ENCODE peak calls at places on chromosomes 12 and 14, in seven cellular contexts. J is WTC11; Y is hepatocyte; F is activated B cell treated with CpG ODN at 0.5 μM for 24 hours; M is activated CD8-positive, alpha-beta T cell treated with anti-CD3 and anti-CD28 coated beads for 36 hours; P is bronchial epithelial cell; O is sigmoid colon. A is an unnamed sample.

GRCh38 chr14:37054144-37054543 is 118.3 kb downstream of the SLC25A21 start:
- DNase-seq in J (no peak), Y (no peak), F (no peak), M (no peak), P (no peak), O (no peak), A (no peak)

GRCh38 chr12:116406529-116406928 is 129.0 kb upstream of the MED13L start:
- DNase-seq in J (peak), Y (peak), F (no peak), M (no peak), P (peak), O (peak), A (no peak)

GRCh38 chr14:20417250-20418186 is 4.2 kb upstream of the TEP1 start:
- DNase-seq in J (no peak), Y (no peak), F (no peak), M (no peak), P (peak), O (no peak), A (no peak)

GRCh38 chr12:64450711-64451486 is 1.0 kb upstream of the TBK1 start:
- DNase-seq in J (no peak), Y (peak), F (no peak), M (no peak), P (peak), O (no peak), A (no peak)

GRCh38 chr14:96253140-96253539 is 2.9 kb upstream of the BDKRB1 start:
- DNase-seq in J (no peak), Y (peak), F (no peak), M (no peak), P (peak), O (peak), A (no peak)

GRCh38 chr12:106030210-106031175 is 108.3 kb downstream of the NUAK1 start:
- DNase-seq in J (no peak), Y (peak), F (no peak), M (peak), P (peak), O (no peak), A (no peak)

GRCh38 chr12:12983420-12984035 is 16.5 kb downstream of the HEBP1 start:
- DNase-seq in J (no peak), Y (peak), F (no peak), M (no peak), P (peak), O (no peak), A (no peak)

GRCh38 chr12:1103632-1104031 is 112.6 kb downstream of the ERC1 start:
- DNase-seq in J (no peak), Y (no peak), F (no peak), M (no peak), P (peak), O (no peak), A (no peak)

GRCh38 chr14:50013198-50013918 is 103.0 kb downstream of the VCPKMT start:
- DNase-seq in J (no peak), Y (peak), F (no peak), M (no peak), P (no peak), O (no peak), A (no peak)

GRCh38 chr12:70783455-70783854 is 137.1 kb downstream of the PTPRR start:
- DNase-seq in J (no peak), Y (no peak), F (no peak), M (no peak), P (no peak), O (no peak), A (no peak)

GRCh38 chr14:101222362-101223090 is 319.0 kb upstream of the RTL1 start:
- DNase-seq in J (no peak), Y (peak), F (no peak), M (no peak), P (no peak), O (peak), A (no peak)

GRCh38 chr12:110858848-110859247 is 12.1 kb downstream of the CCDC63 start:
- DNase-seq in J (peak), Y (no peak), F (no peak), M (no peak), P (no peak), O (no peak), A (no peak)

GRCh38 chr12:76883151-76883550 is 4.3 kb upstream of the CSRP2 start:
- DNase-seq in J (no peak), Y (no peak), F (no peak), M (no peak), P (peak), O (no peak), A (no peak)

GRCh38 chr12:111443086-111443485 is 37.4 kb downstream of the SH2B3 start:
- DNase-seq in J (no peak), Y (no peak), F (no peak), M (no peak), P (no peak), O (peak), A (no peak)

GRCh38 chr12:124445121-124445718 is 122.2 kb downstream of the NCOR2 start:
- DNase-seq in J (no peak), Y (no peak), F (no peak), M (no peak), P (no peak), O (no peak), A (no peak)

GRCh38 chr12:57715786-57716185 is 21.9 kb downstream of the OS9 start:
- DNase-seq in J (no peak), Y (no peak), F (no peak), M (no peak), P (no peak), O (no peak), A (no peak)

GRCh38 chr14:68926236-68926635 is 52.9 kb downstream of the ACTN1 start:
- DNase-seq in J (no peak), Y (no peak), F (no peak), M (peak), P (no peak), O (no peak), A (no peak)

GRCh38 chr12:66288121-66288520 is 14.2 kb upstream of the HELB start:
- DNase-seq in J (no peak), Y (no peak), F (no peak), M (peak), P (no peak), O (no peak), A (no peak)

GRCh38 chr14:105056303-105056831 is 8.9 kb downstream of the GPR132 start:
- DNase-seq in J (no peak), Y (peak), F (no peak), M (no peak), P (no peak), O (no peak), A (no peak)

GRCh38 chr12:107669946-107670345 is 15.7 kb upstream of the PWP1 start:
- DNase-seq in J (no peak), Y (no peak), F (no peak), M (no peak), P (no peak), O (no peak), A (no peak)

GRCh38 chr12:32134144-32134888 is 27.7 kb downstream of the BICD1 start:
- DNase-seq in J (no peak), Y (no peak), F (no peak), M (peak), P (peak), O (no peak), A (no peak)

GRCh38 chr12:56457817-56458216 is 3.4 kb upstream of the MIP start:
- DNase-seq in J (no peak), Y (no peak), F (no peak), M (no peak), P (no peak), O (no peak), A (no peak)

GRCh38 chr12:124700810-124701594 is 133.6 kb upstream of the NCOR2 start:
- DNase-seq in J (no peak), Y (peak), F (no peak), M (no peak), P (peak), O (no peak), A (no peak)

GRCh38 chr14:22263961-22264360 is 325.1 kb downstream of the DAD1 start:
- DNase-seq in J (no peak), Y (no peak), F (no peak), M (no peak), P (peak), O (no peak), A (no peak)

GRCh38 chr14:54627718-54628345 is 60.9 kb downstream of the SAMD4A start:
- DNase-seq in J (no peak), Y (peak), F (no peak), M (peak), P (no peak), O (no peak), A (peak)

GRCh38 chr12:52980773-52981423 is 25.4 kb upstream of the EIF4B start:
- DNase-seq in J (peak), Y (peak), F (peak), M (peak), P (peak), O (peak), A (peak)

GRCh38 chr12:120439646-120440247 is 1.8 kb downstream of the COX6A1 start:
- DNase-seq in J (peak), Y (peak), F (peak), M (peak), P (peak), O (no peak), A (peak)

GRCh38 chr14:29654910-29655590 is 272.6 kb downstream of the PRKD1 start:
- DNase-seq in J (no peak), Y (no peak), F (no peak), M (no peak), P (peak), O (no peak), A (no peak)

GRCh38 chr14:103561381-103562134 is 899 bp downstream of the BAG5 start:
- DNase-seq in J (no peak), Y (peak), F (no peak), M (peak), P (peak), O (no peak), A (no peak)

GRCh38 chr12:14928946-14929345 is 9.4 kb downstream of the ERP27 start:
- DNase-seq in J (no peak), Y (peak), F (no peak), M (no peak), P (peak), O (no peak), A (no peak)

GRCh38 chr12:24778486-24779304 is 170.2 kb downstream of the BCAT1 start:
- DNase-seq in J (no peak), Y (peak), F (no peak), M (no peak), P (peak), O (no peak), A (no peak)
- TF ChIP-seq CTCF in J (no peak), Y (peak), F (peak), M (peak), P (peak), O (no peak), A (peak)

GRCh38 chr12:132447731-132448452 is 42.1 kb upstream of the FBRSL1 start:
- DNase-seq in J (no peak), Y (no peak), F (no peak), M (no peak), P (no peak), O (no peak), A (no peak)
- TF ChIP-seq CTCF in J (no peak), Y (no peak), F (no peak), M (no peak), P (no peak), O (no peak), A (no peak)

GRCh38 chr12:19129486-19130223 is at the start of gene PLEKHA5:
- DNase-seq in J (peak), Y (peak), F (peak), M (peak), P (no peak), O (peak), A (peak)
- TF ChIP-seq CTCF in J (no peak), Y (peak), F (no peak), M (no peak), P (peak), O (no peak), A (no peak)

GRCh38 chr14:102502571-102502970 is 7.0 kb downstream of the ANKRD9 start:
- DNase-seq in J (no peak), Y (no peak), F (no peak), M (no peak), P (no peak), O (no peak), A (no peak)
- TF ChIP-seq CTCF in J (no peak), Y (no peak), F (no peak), M (no peak), P (no peak), O (no peak), A (no peak)

DNA sequence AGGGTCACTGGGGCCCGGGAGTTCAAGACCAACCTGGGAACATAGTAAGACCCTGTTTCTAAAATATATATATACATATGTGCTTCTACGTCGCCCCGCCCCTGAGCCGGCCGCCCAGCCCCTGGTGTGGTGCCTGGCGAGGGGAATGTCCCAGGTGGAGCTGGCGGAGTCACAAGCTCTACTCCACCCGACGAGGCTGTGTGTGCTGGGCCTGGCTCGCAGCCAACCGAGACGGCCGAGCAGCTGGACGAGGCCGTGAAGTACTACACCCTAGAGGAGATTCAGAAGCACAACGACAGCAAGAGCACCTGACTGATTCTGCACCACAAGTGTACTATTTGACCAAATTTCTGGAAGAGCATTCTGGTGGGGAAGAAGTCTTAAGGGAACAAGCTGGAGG is 22.1 kb upstream of the ITPK1 start:
- DNase-seq in J (peak), Y (peak), F (no peak), M (no peak), P (no peak), O (peak), A (no peak)
- TF ChIP-seq CTCF in J (no peak), Y (no peak), F (no peak), M (no peak), P (peak), O (no peak), A (no peak)

GRCh38 chr14:76056128-76056527 is 70.6 kb downstream of the IFT43 start:
- DNase-seq in J (peak), Y (no peak), F (no peak), M (no peak), P (no peak), O (no peak), A (no peak)
- TF ChIP-seq CTCF in J (no peak), Y (no peak), F (no peak), M (peak), P (peak), O (no peak), A (peak)

GRCh38 chr12:6057693-6058092 is 66.8 kb downstream of the VWF start:
- DNase-seq in J (peak), Y (no peak), F (no peak), M (no peak), P (no peak), O (no peak), A (peak)
- TF ChIP-seq CTCF in J (no peak), Y (no peak), F (no peak), M (no peak), P (no peak), O (no peak), A (peak)

DNA sequence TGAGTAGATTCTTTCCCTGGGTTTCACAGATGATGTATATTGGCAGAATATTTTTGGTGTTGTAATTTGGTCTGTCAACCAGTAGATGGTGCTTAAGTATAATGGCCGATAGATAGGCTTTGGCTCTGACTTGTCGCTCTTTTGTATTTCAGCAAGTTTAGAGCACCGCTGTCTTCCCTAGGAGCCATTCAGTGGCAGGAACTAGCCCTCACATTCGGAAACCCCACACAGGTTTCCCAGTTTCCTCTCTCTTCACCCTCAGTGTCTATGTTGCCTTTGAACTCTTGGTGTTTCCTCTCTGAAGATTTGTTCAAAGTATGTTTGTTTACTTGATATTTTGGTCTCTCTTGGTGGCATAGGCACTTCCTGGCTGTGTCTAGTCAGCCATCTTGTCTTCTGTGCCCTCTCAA is 102.2 kb downstream of the GPHN start:
- DNase-seq in J (no peak), Y (no peak), F (no peak), M (no peak), P (peak), O (no peak), A (no peak)
- TF ChIP-seq CTCF in J (peak), Y (no peak), F (no peak), M (peak), P (peak), O (no peak), A (peak)